ENCODE peak calls at places on chromosomes 12 and 14, in ten cellular contexts. One of them, this sample, is unnamed.
A peak's percentile ranks its signal among the peaks of the same experiment; 100 is the strongest.

GRCh38 chr12:94603434-94604068 is 46.8 kb downstream of the TMCC3 start:
- DNase-seq in stomach: peak; percentile 76
- DNase-seq in A549: peak; percentile 27
- DNase-seq in caudate nucleus: no peak
- DNase-seq in right cardiac atrium: peak; percentile 55
- DNase-seq in dorsolateral prefrontal cortex: no peak
- DNase-seq in transverse colon: peak; percentile 69
- DNase-seq in IMR-90: no peak
- DNase-seq in WERI-Rb-1: peak; percentile 32
- DNase-seq in tibial artery: no peak
- DNase-seq in this sample: peak; percentile 58

GRCh38 chr14:101966742-101967141 is 2.4 kb downstream of the DYNC1H1 start:
- DNase-seq in stomach: no peak
- DNase-seq in dorsolateral prefrontal cortex: no peak
- DNase-seq in right cardiac atrium: no peak
- DNase-seq in tibial artery: no peak
- DNase-seq in A549: no peak
- DNase-seq in caudate nucleus: no peak
- DNase-seq in WERI-Rb-1: no peak
- DNase-seq in IMR-90: no peak
- DNase-seq in transverse colon: no peak
- DNase-seq in this sample: no peak

GRCh38 chr12:113146999-113147398 is 2.5 kb upstream of the CFAP73 start:
- DNase-seq in tibial artery: no peak
- DNase-seq in transverse colon: no peak
- DNase-seq in caudate nucleus: no peak
- DNase-seq in right cardiac atrium: no peak
- DNase-seq in WERI-Rb-1: no peak
- DNase-seq in stomach: no peak
- DNase-seq in dorsolateral prefrontal cortex: no peak
- DNase-seq in IMR-90: no peak
- DNase-seq in A549: no peak
- DNase-seq in this sample: no peak

GRCh38 chr12:10372534-10372931 is 17.3 kb downstream of the KLRK1 start:
- DNase-seq in stomach: no peak
- DNase-seq in WERI-Rb-1: no peak
- DNase-seq in caudate nucleus: peak; percentile 24
- DNase-seq in transverse colon: peak; percentile 64
- DNase-seq in tibial artery: no peak
- DNase-seq in dorsolateral prefrontal cortex: no peak
- DNase-seq in A549: no peak
- DNase-seq in right cardiac atrium: no peak
- DNase-seq in IMR-90: no peak
- DNase-seq in this sample: no peak

GRCh38 chr12:19181666-19182426 is 52.3 kb downstream of the PLEKHA5 start:
- DNase-seq in tibial artery: no peak
- DNase-seq in dorsolateral prefrontal cortex: no peak
- DNase-seq in right cardiac atrium: peak; percentile 27
- DNase-seq in IMR-90: no peak
- DNase-seq in caudate nucleus: no peak
- DNase-seq in A549: no peak
- DNase-seq in transverse colon: no peak
- DNase-seq in WERI-Rb-1: no peak
- DNase-seq in stomach: no peak
- DNase-seq in this sample: no peak

GRCh38 chr12:26239508-26240328 is 44.3 kb downstream of the SSPN start:
- DNase-seq in caudate nucleus: peak; percentile 32
- DNase-seq in right cardiac atrium: peak; percentile 82
- DNase-seq in stomach: no peak
- DNase-seq in A549: peak; percentile 63
- DNase-seq in WERI-Rb-1: no peak
- DNase-seq in tibial artery: peak; percentile 91
- DNase-seq in dorsolateral prefrontal cortex: peak; percentile 65
- DNase-seq in IMR-90: peak; percentile 79
- DNase-seq in transverse colon: no peak
- DNase-seq in this sample: no peak

GRCh38 chr12:49359671-49360070 is 7.6 kb upstream of the SPATS2 start:
- DNase-seq in right cardiac atrium: no peak
- DNase-seq in tibial artery: peak; percentile 46
- DNase-seq in IMR-90: no peak
- DNase-seq in WERI-Rb-1: no peak
- DNase-seq in A549: no peak
- DNase-seq in dorsolateral prefrontal cortex: no peak
- DNase-seq in caudate nucleus: no peak
- DNase-seq in stomach: peak; percentile 7
- DNase-seq in transverse colon: no peak
- DNase-seq in this sample: no peak

GRCh38 chr14:30610719-30611388 is 11.3 kb upstream of the SCFD1 start:
- DNase-seq in right cardiac atrium: peak; percentile 63
- DNase-seq in WERI-Rb-1: no peak
- DNase-seq in dorsolateral prefrontal cortex: peak; percentile 56
- DNase-seq in tibial artery: no peak
- DNase-seq in caudate nucleus: peak; percentile 7
- DNase-seq in stomach: peak; percentile 60
- DNase-seq in transverse colon: peak; percentile 74
- DNase-seq in A549: peak; percentile 60
- DNase-seq in IMR-90: peak; percentile 81
- DNase-seq in this sample: peak; percentile 58

GRCh38 chr12:76652402-76652801 is 92.8 kb upstream of the OSBPL8 start:
- DNase-seq in WERI-Rb-1: no peak
- DNase-seq in stomach: no peak
- DNase-seq in caudate nucleus: no peak
- DNase-seq in transverse colon: no peak
- DNase-seq in IMR-90: no peak
- DNase-seq in A549: no peak
- DNase-seq in right cardiac atrium: no peak
- DNase-seq in dorsolateral prefrontal cortex: no peak
- DNase-seq in tibial artery: no peak
- DNase-seq in this sample: no peak

GRCh38 chr12:65619018-65619417 is 205.3 kb upstream of the HMGA2 start:
- DNase-seq in tibial artery: no peak
- DNase-seq in WERI-Rb-1: no peak
- DNase-seq in right cardiac atrium: no peak
- DNase-seq in transverse colon: no peak
- DNase-seq in A549: no peak
- DNase-seq in IMR-90: no peak
- DNase-seq in caudate nucleus: no peak
- DNase-seq in stomach: no peak
- DNase-seq in dorsolateral prefrontal cortex: no peak
- DNase-seq in this sample: no peak

GRCh38 chr12:71890475-71890874 is 48.2 kb upstream of the TPH2 start:
- DNase-seq in tibial artery: no peak
- DNase-seq in transverse colon: no peak
- DNase-seq in right cardiac atrium: no peak
- DNase-seq in A549: no peak
- DNase-seq in caudate nucleus: no peak
- DNase-seq in stomach: no peak
- DNase-seq in IMR-90: no peak
- DNase-seq in dorsolateral prefrontal cortex: no peak
- DNase-seq in WERI-Rb-1: no peak
- DNase-seq in this sample: no peak

GRCh38 chr12:119593578-119594398 is at the start of gene TMEM233:
- DNase-seq in stomach: no peak
- DNase-seq in A549: no peak
- DNase-seq in tibial artery: no peak
- DNase-seq in right cardiac atrium: peak; percentile 83
- DNase-seq in WERI-Rb-1: peak; percentile 22
- DNase-seq in transverse colon: no peak
- DNase-seq in caudate nucleus: no peak
- DNase-seq in IMR-90: no peak
- DNase-seq in dorsolateral prefrontal cortex: no peak
- DNase-seq in this sample: peak; percentile 46

GRCh38 chr14:104895786-104896642 is 28.7 kb upstream of the PLD4 start:
- DNase-seq in IMR-90: no peak
- DNase-seq in tibial artery: peak; percentile 69
- DNase-seq in stomach: peak; percentile 70
- DNase-seq in caudate nucleus: no peak
- DNase-seq in WERI-Rb-1: no peak
- DNase-seq in right cardiac atrium: peak; percentile 75
- DNase-seq in transverse colon: peak; percentile 11
- DNase-seq in A549: no peak
- DNase-seq in dorsolateral prefrontal cortex: no peak
- DNase-seq in this sample: peak; percentile 81

GRCh38 chr12:132115500-132115899 is 28.6 kb downstream of the DDX51 start:
- DNase-seq in stomach: no peak
- DNase-seq in dorsolateral prefrontal cortex: no peak
- DNase-seq in A549: no peak
- DNase-seq in tibial artery: no peak
- DNase-seq in right cardiac atrium: no peak
- DNase-seq in caudate nucleus: no peak
- DNase-seq in transverse colon: no peak
- DNase-seq in IMR-90: no peak
- DNase-seq in WERI-Rb-1: no peak
- DNase-seq in this sample: no peak

GRCh38 chr12:88266851-88267360 is 124.8 kb downstream of the TMTC3 start:
- DNase-seq in stomach: no peak
- DNase-seq in A549: no peak
- DNase-seq in WERI-Rb-1: no peak
- DNase-seq in tibial artery: no peak
- DNase-seq in IMR-90: no peak
- DNase-seq in right cardiac atrium: no peak
- DNase-seq in dorsolateral prefrontal cortex: no peak
- DNase-seq in transverse colon: no peak
- DNase-seq in caudate nucleus: no peak
- DNase-seq in this sample: no peak

GRCh38 chr14:94769413-94770250 is at the start of gene GSC:
- DNase-seq in right cardiac atrium: peak; percentile 60
- DNase-seq in A549: peak; percentile 57
- DNase-seq in caudate nucleus: no peak
- DNase-seq in dorsolateral prefrontal cortex: no peak
- DNase-seq in stomach: peak; percentile 42
- DNase-seq in IMR-90: peak; percentile 5
- DNase-seq in WERI-Rb-1: peak; percentile 83
- DNase-seq in transverse colon: peak; percentile 17
- DNase-seq in tibial artery: peak; percentile 68
- DNase-seq in this sample: no peak

GRCh38 chr14:103189481-103190470 is 66.5 kb downstream of the TNFAIP2 start:
- DNase-seq in transverse colon: no peak
- DNase-seq in IMR-90: no peak
- DNase-seq in right cardiac atrium: no peak
- DNase-seq in WERI-Rb-1: peak; percentile 63
- DNase-seq in caudate nucleus: no peak
- DNase-seq in stomach: no peak
- DNase-seq in dorsolateral prefrontal cortex: no peak
- DNase-seq in A549: no peak
- DNase-seq in tibial artery: no peak
- DNase-seq in this sample: no peak
- H3K27ac ChIP-seq in transverse colon: peak overlapping the region; percentile 23
- H3K27ac ChIP-seq in IMR-90: no peak overlapping the region
- H3K27ac ChIP-seq in right cardiac atrium: no peak overlapping the region
- H3K27ac ChIP-seq in WERI-Rb-1: peak overlapping the region; percentile 86
- H3K27ac ChIP-seq in caudate nucleus: no peak overlapping the region
- H3K27ac ChIP-seq in stomach: no peak overlapping the region
- H3K27ac ChIP-seq in dorsolateral prefrontal cortex: no peak overlapping the region
- H3K27ac ChIP-seq in A549: peak overlapping the region; percentile 61
- H3K27ac ChIP-seq in tibial artery: no peak overlapping the region
- H3K27ac ChIP-seq in this sample: no peak overlapping the region

DNA sequence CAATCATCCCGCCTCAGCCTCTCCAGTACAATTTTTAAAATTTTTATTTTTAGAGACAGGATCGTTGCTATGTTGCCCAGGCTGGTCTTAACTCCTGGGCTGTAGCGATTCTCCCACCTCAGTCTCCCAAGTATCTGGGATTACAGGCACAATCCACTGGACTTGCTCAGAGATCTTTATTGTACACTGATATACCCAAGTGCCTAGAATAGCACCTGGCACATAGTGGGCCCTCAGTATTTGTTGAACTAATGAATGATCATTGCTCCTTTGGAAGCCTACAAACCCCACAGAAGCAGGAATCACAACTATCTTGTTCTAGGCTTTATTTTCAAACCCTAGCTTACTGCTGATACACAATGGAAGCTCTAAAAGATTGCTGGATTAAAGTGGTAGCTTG is 1.9 kb upstream of the PNN start:
- DNase-seq in tibial artery: no peak
- DNase-seq in IMR-90: no peak
- DNase-seq in transverse colon: no peak
- DNase-seq in dorsolateral prefrontal cortex: no peak
- DNase-seq in A549: no peak
- DNase-seq in caudate nucleus: no peak
- DNase-seq in stomach: no peak
- DNase-seq in WERI-Rb-1: no peak
- DNase-seq in right cardiac atrium: no peak
- DNase-seq in this sample: no peak
- H3K27ac ChIP-seq in tibial artery: no peak overlapping the region
- H3K27ac ChIP-seq in IMR-90: no peak overlapping the region
- H3K27ac ChIP-seq in transverse colon: no peak overlapping the region
- H3K27ac ChIP-seq in dorsolateral prefrontal cortex: no peak overlapping the region
- H3K27ac ChIP-seq in A549: no peak overlapping the region
- H3K27ac ChIP-seq in caudate nucleus: no peak overlapping the region
- H3K27ac ChIP-seq in stomach: peak overlapping the region; percentile 93
- H3K27ac ChIP-seq in WERI-Rb-1: no peak overlapping the region
- H3K27ac ChIP-seq in right cardiac atrium: no peak overlapping the region
- H3K27ac ChIP-seq in this sample: no peak overlapping the region

DNA sequence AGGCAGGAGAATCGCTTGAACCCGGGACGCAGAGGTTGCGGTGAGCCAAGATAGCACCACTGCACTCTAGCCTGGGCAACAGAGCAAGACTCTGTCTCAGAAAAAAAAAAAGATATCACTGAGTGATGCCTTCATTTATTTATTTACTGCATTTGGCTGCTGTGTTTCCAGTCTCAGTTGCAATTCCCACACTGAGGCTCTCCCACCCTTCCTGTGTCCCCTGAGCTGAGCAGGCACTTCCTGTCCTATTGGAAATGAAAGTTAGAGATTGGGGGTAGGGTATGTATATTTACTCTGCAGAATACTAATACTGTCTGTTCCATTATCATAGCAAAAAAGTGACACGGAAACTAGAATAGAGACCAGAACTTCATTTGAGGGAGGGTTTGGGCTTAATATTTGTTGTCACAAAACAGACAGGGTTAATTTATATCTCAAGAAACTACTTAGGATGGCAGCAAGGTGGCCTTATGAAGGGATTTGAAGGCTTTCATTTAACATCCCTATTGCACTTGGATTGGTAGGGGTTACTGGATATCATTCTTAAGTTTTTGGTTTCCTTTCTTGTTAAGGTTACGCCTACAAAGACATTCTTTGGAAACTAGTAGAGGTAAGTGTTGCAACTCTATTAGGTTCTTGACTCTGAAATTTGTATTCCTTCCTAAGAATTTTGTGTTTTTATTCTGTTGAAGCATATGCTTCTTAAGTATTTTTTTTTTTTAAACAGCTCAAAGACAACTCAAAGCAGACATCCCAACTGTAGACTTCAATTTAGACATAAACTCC is 1.4 kb upstream of the RBMS2 start:
- DNase-seq in IMR-90: peak; percentile 8
- DNase-seq in tibial artery: no peak
- DNase-seq in dorsolateral prefrontal cortex: no peak
- DNase-seq in right cardiac atrium: no peak
- DNase-seq in caudate nucleus: no peak
- DNase-seq in stomach: no peak
- DNase-seq in WERI-Rb-1: no peak
- DNase-seq in A549: no peak
- DNase-seq in transverse colon: no peak
- DNase-seq in this sample: no peak
- H3K27ac ChIP-seq in IMR-90: peak overlapping the region; percentile 24
- H3K27ac ChIP-seq in tibial artery: peak overlapping the region; percentile 89
- H3K27ac ChIP-seq in dorsolateral prefrontal cortex: peak overlapping the region; percentile 90
- H3K27ac ChIP-seq in right cardiac atrium: peak overlapping the region; percentile 88
- H3K27ac ChIP-seq in caudate nucleus: peak overlapping the region; percentile 38
- H3K27ac ChIP-seq in stomach: peak overlapping the region; percentile 81
- H3K27ac ChIP-seq in WERI-Rb-1: no peak overlapping the region
- H3K27ac ChIP-seq in A549: peak overlapping the region; percentile 87
- H3K27ac ChIP-seq in transverse colon: peak overlapping the region; percentile 87
- H3K27ac ChIP-seq in this sample: peak overlapping the region; percentile 83

GRCh38 chr12:124720019-124720686 is 143.5 kb downstream of the SCARB1 start:
- DNase-seq in caudate nucleus: no peak
- DNase-seq in dorsolateral prefrontal cortex: no peak
- DNase-seq in transverse colon: no peak
- DNase-seq in stomach: no peak
- DNase-seq in right cardiac atrium: no peak
- DNase-seq in WERI-Rb-1: peak; percentile 83
- DNase-seq in IMR-90: peak; percentile 82
- DNase-seq in A549: peak; percentile 53
- DNase-seq in tibial artery: no peak
- DNase-seq in this sample: no peak
- H3K27ac ChIP-seq in caudate nucleus: peak overlapping the region; percentile 21
- H3K27ac ChIP-seq in dorsolateral prefrontal cortex: peak overlapping the region; percentile 69
- H3K27ac ChIP-seq in transverse colon: peak overlapping the region; percentile 72
- H3K27ac ChIP-seq in stomach: peak overlapping the region; percentile 68
- H3K27ac ChIP-seq in right cardiac atrium: peak overlapping the region; percentile 5
- H3K27ac ChIP-seq in WERI-Rb-1: peak overlapping the region; percentile 94
- H3K27ac ChIP-seq in IMR-90: peak overlapping the region; percentile 9
- H3K27ac ChIP-seq in A549: peak overlapping the region; percentile 47
- H3K27ac ChIP-seq in tibial artery: peak overlapping the region; percentile 0
- H3K27ac ChIP-seq in this sample: no peak overlapping the region